ENCODE peak calls at places on chromosomes 13 and 19, in eight cellular contexts. W is kidney epithelial cell, N is LoVo, Q is T-cell, K is EL, U is WERI-Rb-1, S is mesothelial cell of epicardium, Y is nephron progenitor cell. O is an unnamed sample.

GRCh38 chr13:101157261-101157660 is 259.0 kb downstream of the NALCN start:
- DNase-seq in U (no peak), W (peak), S (no peak), N (no peak), Q (no peak), Y (no peak), K (peak), O (no peak)

GRCh38 chr13:110638814-110639806 is 23.8 kb downstream of the NAXD start:
- DNase-seq in N (no peak), K (no peak), Y (no peak), U (no peak), W (no peak), S (no peak), Q (no peak), O (no peak)

GRCh38 chr13:22227895-22228294 is 557.0 kb downstream of the FGF9 start:
- DNase-seq in K (no peak), Q (no peak), Y (no peak), N (no peak), S (no peak), U (no peak), W (no peak), O (no peak)

GRCh38 chr13:79519252-79519651 is 38.3 kb downstream of the NDFIP2 start:
- DNase-seq in W (no peak), S (no peak), Y (no peak), U (no peak), K (peak), Q (no peak), N (no peak), O (no peak)

GRCh38 chr19:20259615-20260014 is 92.6 kb downstream of the ZNF486 start:
- DNase-seq in Y (no peak), U (no peak), W (no peak), K (no peak), Q (no peak), N (no peak), S (no peak), O (no peak)

GRCh38 chr19:39106201-39106600 is 19.4 kb upstream of the PAK4 start:
- DNase-seq in Q (no peak), W (no peak), S (no peak), Y (no peak), N (no peak), K (no peak), U (no peak), O (no peak)

GRCh38 chr13:49435992-49436391 is 7.9 kb downstream of the CAB39L start:
- DNase-seq in N (no peak), Q (no peak), U (no peak), Y (no peak), K (no peak), S (no peak), W (no peak), O (no peak)

GRCh38 chr19:19744641-19745040 is 11.7 kb upstream of the ZNF14 start:
- DNase-seq in S (no peak), W (no peak), U (no peak), N (no peak), K (no peak), Y (no peak), Q (no peak), O (no peak)

GRCh38 chr13:49053899-49054298 is 78.2 kb downstream of the FNDC3A start:
- DNase-seq in K (no peak), U (no peak), Y (no peak), Q (no peak), W (no peak), N (no peak), S (no peak), O (no peak)

GRCh38 chr19:35793381-35794165 is 18.2 kb downstream of the ARHGAP33 start:
- DNase-seq in Y (no peak), Q (no peak), N (no peak), K (peak), S (no peak), W (no peak), U (no peak), O (no peak)

GRCh38 chr13:33381906-33382305 is 96.4 kb upstream of the STARD13 start:
- DNase-seq in N (no peak), S (no peak), U (no peak), W (peak), K (no peak), Y (no peak), Q (no peak), O (no peak)

GRCh38 chr13:39263033-39263432 is 224.8 kb downstream of the NHLRC3 start:
- DNase-seq in W (no peak), U (peak), Y (peak), S (no peak), N (peak), K (peak), Q (no peak), O (peak)

GRCh38 chr13:101523154-101523669 is 70.7 kb downstream of the ITGBL1 start:
- DNase-seq in W (no peak), Q (no peak), S (no peak), U (no peak), N (no peak), Y (no peak), K (no peak), O (no peak)

GRCh38 chr19:2462635-2463421 is 6.1 kb upstream of the LMNB2 start:
- DNase-seq in Y (peak), U (peak), Q (no peak), W (no peak), K (peak), S (peak), N (no peak), O (peak)

GRCh38 chr19:16637535-16637934 is 9.5 kb upstream of the MED26 start:
- DNase-seq in Y (no peak), N (no peak), W (no peak), U (no peak), S (no peak), K (no peak), Q (no peak), O (no peak)

GRCh38 chr13:42658019-42658418 is 84.1 kb downstream of the TNFSF11 start:
- DNase-seq in N (no peak), K (no peak), Y (no peak), S (no peak), U (no peak), W (no peak), Q (no peak), O (no peak)